ENCODE peak calls at places on chromosomes 6 and 20, in seven cellular contexts. K is cardiac septum; C is AML-193; A is AG08396; O is heart right ventricle; S is stimulated activated CD4-positive, alpha-beta T cell treated with anti-CD3 and anti-CD28 coated beads, Interleukin-1b, Interleukin-23, amount 100 ng/mL, for 1 hour; G is glutamatergic neuron. V is an unnamed sample.

GRCh38 chr6:125357515-125358256 is 55.9 kb upstream of the HDDC2 start:
- DNase-seq in K (no peak), C (no peak), A (no peak), O (peak), S (no peak), G (no peak), V (no peak)

GRCh38 chr6:41578714-41579610 is 32.8 kb downstream of the FOXP4 start:
- DNase-seq in K (no peak), C (no peak), A (peak), O (no peak), S (no peak), G (peak), V (no peak)

GRCh38 chr20:5393218-5393870 is 76.6 kb upstream of the PROKR2 start:
- DNase-seq in K (no peak), C (no peak), A (no peak), O (no peak), S (no peak), G (peak), V (no peak)

GRCh38 chr6:69026243-69026642 is 391.2 kb downstream of the ADGRB3 start:
- DNase-seq in K (no peak), C (no peak), A (no peak), O (no peak), S (no peak), G (no peak), V (no peak)

GRCh38 chr20:24697411-24697810 is 228.0 kb downstream of the SYNDIG1 start:
- DNase-seq in K (peak), C (no peak), A (no peak), O (no peak), S (no peak), G (no peak), V (no peak)

GRCh38 chr20:63441777-63442493 is 30.5 kb downstream of the KCNQ2 start:
- DNase-seq in K (no peak), C (no peak), A (peak), O (peak), S (peak), G (peak), V (no peak)

GRCh38 chr20:35952480-35953410 is 1.6 kb downstream of the SCAND1 start:
- DNase-seq in K (no peak), C (peak), A (peak), O (no peak), S (no peak), G (no peak), V (peak)

GRCh38 chr20:32462900-32463641 is 104.9 kb downstream of the ASXL1 start:
- DNase-seq in K (no peak), C (no peak), A (no peak), O (no peak), S (no peak), G (no peak), V (no peak)

GRCh38 chr6:79841577-79842381 is 105.6 kb downstream of the ELOVL4 start:
- DNase-seq in K (no peak), C (no peak), A (no peak), O (no peak), S (no peak), G (no peak), V (no peak)

GRCh38 chr6:41182069-41183034 is 18.6 kb downstream of the TREML2 start:
- DNase-seq in K (peak), C (peak), A (peak), O (no peak), S (no peak), G (peak), V (peak)

GRCh38 chr6:20444786-20445271 is 43.1 kb downstream of the E2F3 start:
- DNase-seq in K (no peak), C (no peak), A (no peak), O (no peak), S (no peak), G (no peak), V (no peak)

GRCh38 chr6:83055366-83055964 is 10.2 kb downstream of the UBE3D start:
- DNase-seq in K (no peak), C (peak), A (peak), O (peak), S (no peak), G (peak), V (no peak)

GRCh38 chr20:64166712-64167615 is 2.7 kb downstream of the MYT1 start:
- DNase-seq in K (no peak), C (no peak), A (peak), O (no peak), S (no peak), G (no peak), V (no peak)

GRCh38 chr6:12577124-12577845 is 139.3 kb upstream of the PHACTR1 start:
- DNase-seq in K (no peak), C (no peak), A (peak), O (no peak), S (no peak), G (no peak), V (no peak)

GRCh38 chr6:134457941-134458340 is 140.0 kb upstream of the SGK1 start:
- DNase-seq in K (no peak), C (no peak), A (no peak), O (no peak), S (no peak), G (no peak), V (no peak)

GRCh38 chr6:43776115-43776798 is 6.2 kb downstream of the VEGFA start:
- DNase-seq in K (no peak), C (no peak), A (no peak), O (no peak), S (no peak), G (no peak), V (no peak)

GRCh38 chr6:24147453-24148153 is 21.6 kb downstream of the NRSN1 start:
- DNase-seq in K (no peak), C (no peak), A (no peak), O (no peak), S (no peak), G (no peak), V (no peak)

GRCh38 chr20:33649201-33649631 is 12.9 kb upstream of the C20orf144 start:
- DNase-seq in K (no peak), C (no peak), A (peak), O (no peak), S (no peak), G (peak), V (no peak)

GRCh38 chr6:136439514-136440186 is 110.6 kb downstream of the MAP7 start:
- DNase-seq in K (no peak), C (no peak), A (no peak), O (no peak), S (no peak), G (no peak), V (no peak)

GRCh38 chr6:89985744-89986493 is 91.7 kb downstream of the GJA10 start:
- DNase-seq in K (no peak), C (no peak), A (peak), O (peak), S (no peak), G (peak), V (no peak)

GRCh38 chr6:100663219-100663863 is 198.6 kb upstream of the SIM1 start:
- DNase-seq in K (no peak), C (no peak), A (peak), O (no peak), S (no peak), G (no peak), V (no peak)

GRCh38 chr6:158894192-158894591 is 75.0 kb upstream of the EZR start:
- DNase-seq in K (no peak), C (no peak), A (peak), O (no peak), S (no peak), G (no peak), V (no peak)

GRCh38 chr6:24844903-24845302 is 46.2 kb upstream of the ARMH2 start:
- DNase-seq in K (no peak), C (no peak), A (no peak), O (no peak), S (no peak), G (no peak), V (no peak)

GRCh38 chr20:17822039-17822438 is 122.3 kb downstream of the BANF2 start:
- DNase-seq in K (peak), C (no peak), A (peak), O (no peak), S (no peak), G (no peak), V (no peak)

GRCh38 chr20:46930940-46931339 is 36.3 kb downstream of the EYA2 start:
- DNase-seq in K (no peak), C (no peak), A (no peak), O (no peak), S (no peak), G (no peak), V (no peak)

GRCh38 chr20:44038681-44039123 is 124.0 kb downstream of the TOX2 start:
- DNase-seq in K (peak), C (no peak), A (no peak), O (no peak), S (no peak), G (peak), V (no peak)

GRCh38 chr6:13524801-13525508 is 37.6 kb upstream of the GFOD1 start:
- DNase-seq in K (no peak), C (no peak), A (no peak), O (no peak), S (no peak), G (no peak), V (no peak)

GRCh38 chr20:63082308-63082938 is 75.7 kb upstream of the BHLHE23 start:
- DNase-seq in K (no peak), C (no peak), A (peak), O (peak), S (no peak), G (peak), V (no peak)

GRCh38 chr20:49320460-49320859 is 42.6 kb upstream of the ZNFX1 start:
- DNase-seq in K (no peak), C (no peak), A (peak), O (no peak), S (no peak), G (peak), V (no peak)